ENCODE peak calls at places on chromosomes 16 and 17, in four cellular contexts. X is neural progenitor cell, P is HCT116, T is MM.1S. G is an unnamed sample.

GRCh38 chr16:83633285-83633684 is 174.5 kb upstream of the HSBP1 start:
- DNase-seq in X (no peak), P (no peak), T (no peak), G (no peak)

GRCh38 chr17:58703137-58703846 is 10.9 kb downstream of the RAD51C start:
- DNase-seq in X (no peak), P (no peak), T (no peak), G (no peak)

GRCh38 chr16:83561876-83562275 is 245.9 kb upstream of the HSBP1 start:
- DNase-seq in X (peak), P (no peak), T (no peak), G (no peak)

GRCh38 chr17:55576237-55576998 is 65.2 kb upstream of the SMIM36 start:
- DNase-seq in X (no peak), P (peak), T (no peak), G (no peak)

GRCh38 chr17:65749479-65749878 is 188.0 kb upstream of the AXIN2 start:
- DNase-seq in X (no peak), P (peak), T (no peak), G (no peak)

GRCh38 chr16:68644715-68645493 is at the start of gene CDH3:
- DNase-seq in X (peak), P (peak), T (no peak), G (no peak)

GRCh38 chr17:17796787-17797061 is 40.1 kb downstream of the SREBF1 start:
- DNase-seq in X (no peak), P (no peak), T (no peak), G (no peak)

GRCh38 chr16:56673916-56674315 is 4.3 kb downstream of the MT1H start:
- DNase-seq in X (peak), P (no peak), T (peak), G (peak)

GRCh38 chr17:2151634-2152033 is 96.7 kb downstream of the HIC1 start:
- DNase-seq in X (no peak), P (no peak), T (no peak), G (no peak)

GRCh38 chr17:488993-489757 is 136.6 kb upstream of the RPH3AL start:
- DNase-seq in X (peak), P (peak), T (no peak), G (peak)

GRCh38 chr16:64132686-64133085 is 989.2 kb downstream of the CDH11 start:
- DNase-seq in X (no peak), P (no peak), T (no peak), G (peak)

GRCh38 chr17:79341529-79341780 is 266.8 kb downstream of the ENGASE start:
- DNase-seq in X (no peak), P (no peak), T (no peak), G (no peak)

GRCh38 chr17:74780443-74781238 is 4.5 kb upstream of the NAT9 start:
- DNase-seq in X (peak), P (peak), T (peak), G (peak)

GRCh38 chr16:88817785-88818609 is 6.3 kb upstream of the APRT start:
- DNase-seq in X (no peak), P (no peak), T (no peak), G (no peak)

GRCh38 chr16:85626191-85626951 is 13.2 kb downstream of the GSE1 start:
- DNase-seq in X (peak), P (no peak), T (no peak), G (no peak)

GRCh38 chr17:7854851-7855642 is at the start of gene TMEM88:
- DNase-seq in X (peak), P (no peak), T (no peak), G (no peak)

GRCh38 chr16:72404299-72404698 is 232.3 kb upstream of the PMFBP1 start:
- DNase-seq in X (no peak), P (no peak), T (no peak), G (no peak)

GRCh38 chr17:45855691-45856315 is 11.1 kb downstream of the SPPL2C start:
- DNase-seq in X (no peak), P (no peak), T (no peak), G (no peak)

GRCh38 chr16:1379054-1379862 is 27.5 kb downstream of the GNPTG start:
- DNase-seq in X (peak), P (no peak), T (peak), G (peak)

GRCh38 chr17:72336026-72336803 is 215.4 kb downstream of the SOX9 start:
- DNase-seq in X (peak), P (no peak), T (no peak), G (no peak)

GRCh38 chr16:66261826-66262225 is 104.7 kb upstream of the CDH5 start:
- DNase-seq in X (no peak), P (no peak), T (peak), G (no peak)

GRCh38 chr17:1574697-1575471 is 12.3 kb upstream of the PITPNA start:
- DNase-seq in X (no peak), P (no peak), T (no peak), G (no peak)

GRCh38 chr16:57795431-57795878 is 6.8 kb downstream of the KIFC3 start:
- DNase-seq in X (peak), P (peak), T (peak), G (peak)

GRCh38 chr17:50184611-50185398 is 16.6 kb downstream of the COL1A1 start:
- DNase-seq in X (peak), P (no peak), T (no peak), G (no peak)

GRCh38 chr17:2179615-2180295 is 123.8 kb downstream of the SMG6 start:
- DNase-seq in X (no peak), P (no peak), T (no peak), G (no peak)

GRCh38 chr17:11582217-11582616 is 16.1 kb upstream of the DNAH9 start:
- DNase-seq in X (no peak), P (no peak), T (no peak), G (no peak)

GRCh38 chr17:43568506-43569082 is 22.5 kb upstream of the ETV4 start:
- DNase-seq in X (no peak), P (no peak), T (no peak), G (no peak)

GRCh38 chr16:7340938-7341337 is 8.3 kb downstream of the RBFOX1 start:
- DNase-seq in X (no peak), P (no peak), T (no peak), G (no peak)

GRCh38 chr16:67632415-67633172 is 12.3 kb upstream of the CARMIL2 start:
- DNase-seq in X (no peak), P (no peak), T (no peak), G (no peak)

GRCh38 chr16:26709175-26709574 is 357.6 kb upstream of the C16orf82 start:
- DNase-seq in X (no peak), P (no peak), T (peak), G (peak)

GRCh38 chr17:66165537-66166123 is 26.3 kb downstream of the CEP112 start:
- DNase-seq in X (peak), P (peak), T (peak), G (peak)

GRCh38 chr16:2143874-2144485 is 4.4 kb upstream of the RAB26 start:
- DNase-seq in X (no peak), P (no peak), T (no peak), G (no peak)

GRCh38 chr16:12729448-12729847 is 74.2 kb downstream of the CPPED1 start:
- DNase-seq in X (no peak), P (no peak), T (no peak), G (no peak)

GRCh38 chr16:9047689-9048301 is 43.6 kb upstream of the HAPSTR1 start:
- DNase-seq in X (peak), P (peak), T (peak), G (no peak)

GRCh38 chr16:48121276-48121675 is 34.5 kb downstream of the ABCC12 start:
- DNase-seq in X (no peak), P (no peak), T (no peak), G (no peak)

GRCh38 chr17:19376799-19377198 is 1.5 kb upstream of the MAPK7 start:
- DNase-seq in X (no peak), P (peak), T (peak), G (no peak)

GRCh38 chr17:75681289-75681688 is 14.2 kb downstream of the SAP30BP start:
- DNase-seq in X (no peak), P (no peak), T (no peak), G (no peak)

GRCh38 chr16:88815901-88816589 is 4.3 kb upstream of the APRT start:
- DNase-seq in X (peak), P (no peak), T (peak), G (peak)

GRCh38 chr17:78324391-78325075 is 35.3 kb downstream of the SOCS3 start:
- DNase-seq in X (peak), P (no peak), T (no peak), G (no peak)

GRCh38 chr17:78325076-78325712 is 34.7 kb downstream of the SOCS3 start:
- DNase-seq in X (peak), P (no peak), T (no peak), G (no peak)

GRCh38 chr17:78322858-78323455 is 36.9 kb downstream of the SOCS3 start:
- DNase-seq in X (no peak), P (no peak), T (no peak), G (no peak)

GRCh38 chr17:78322327-78322857 is 37.5 kb downstream of the SOCS3 start:
- DNase-seq in X (no peak), P (no peak), T (no peak), G (no peak)

GRCh38 chr17:78323821-78324390 is 36.0 kb downstream of the SOCS3 start:
- DNase-seq in X (no peak), P (no peak), T (no peak), G (no peak)
- H2AFZ ChIP-seq in X (no peak), P (no peak), T (no peak), G (no peak)

GRCh38 chr17:31130286-31131224 is 35.8 kb downstream of the NF1 start:
- DNase-seq in X (peak), P (no peak), T (no peak), G (no peak)
- TF ChIP-seq EZH2phosphoT487 in X (no peak), P (no peak), T (no peak), G (no peak)

DNA sequence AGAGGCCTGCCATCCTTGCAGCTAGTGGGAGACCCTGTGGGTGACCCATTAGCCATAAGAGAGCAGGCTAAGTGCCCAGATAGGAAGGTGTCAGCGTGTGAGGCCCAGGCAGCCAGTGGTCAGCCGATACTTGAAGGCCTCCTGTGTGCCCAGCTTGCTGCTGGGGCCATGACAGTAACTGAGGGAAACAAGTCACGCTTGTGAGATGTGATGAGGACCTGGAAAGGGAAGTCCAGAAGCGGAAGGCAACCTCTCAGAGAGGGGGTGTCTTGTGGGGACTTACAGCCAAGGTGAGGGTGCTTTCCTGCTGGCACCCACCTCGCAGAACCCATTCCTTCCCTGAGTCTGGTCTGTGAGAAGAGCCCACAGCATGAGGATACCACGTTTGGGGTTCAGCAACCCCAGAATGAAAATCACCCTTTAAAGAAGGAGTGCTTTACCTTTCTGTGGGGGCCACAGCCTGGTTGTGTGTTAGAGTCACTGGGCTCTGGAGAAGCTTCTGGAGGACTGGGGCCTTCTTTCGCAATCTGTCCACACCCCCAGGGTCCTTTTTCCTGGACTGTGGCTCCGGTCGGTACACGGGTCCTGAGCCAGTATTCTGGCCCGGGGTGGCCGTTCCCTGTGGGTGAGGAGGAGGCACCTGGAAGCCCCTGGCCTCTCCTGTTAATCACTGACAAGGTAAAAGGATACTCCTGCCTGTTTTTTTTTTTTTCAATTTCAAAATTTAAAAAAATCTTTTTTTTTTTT is 53.9 kb downstream of the PLCG2 start:
- DNase-seq in X (no peak), P (no peak), T (no peak), G (no peak)
- H3K4me2 ChIP-seq in X (no peak), P (no peak), T (no peak), G (peak)

DNA sequence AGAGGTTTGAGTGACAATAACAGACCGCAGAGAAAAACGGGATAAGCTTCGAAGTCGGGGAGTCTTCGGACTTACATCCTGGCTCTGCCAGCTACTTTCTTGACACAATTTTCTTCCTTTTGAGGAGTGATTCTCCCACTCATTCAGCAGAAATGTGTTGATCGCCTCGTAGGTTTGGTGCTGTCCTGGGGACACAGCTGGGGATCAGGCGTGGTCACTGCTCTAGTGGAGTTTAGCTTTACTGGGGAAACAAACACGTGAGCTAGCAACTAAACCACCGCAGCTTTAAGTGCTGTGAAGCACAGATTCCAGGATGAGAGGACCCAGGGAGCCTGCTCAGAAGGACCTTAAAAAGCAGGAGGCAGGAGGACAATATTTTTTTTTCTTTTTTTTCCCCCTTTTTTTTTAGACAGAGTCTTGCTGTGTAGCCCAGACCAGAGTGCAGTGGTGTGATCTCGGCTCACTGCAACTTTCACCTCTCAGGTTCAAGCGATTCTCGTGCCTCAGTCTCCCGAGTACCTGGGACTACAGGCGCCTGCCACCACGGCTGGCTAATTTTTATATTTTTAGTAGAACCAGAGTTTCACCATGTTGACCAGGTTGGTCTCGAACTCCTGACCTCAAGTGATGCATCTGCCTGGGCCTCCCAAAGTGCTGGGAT is 858 bp downstream of the NUBP1 start:
- DNase-seq in X (no peak), P (no peak), T (peak), G (no peak)
- H2AFZ ChIP-seq in X (peak), P (no peak), T (peak), G (peak)

GRCh38 chr17:42154514-42154883 is 290 bp downstream of the RAB5C start:
- DNase-seq in X (no peak), P (no peak), T (no peak), G (no peak)

GRCh38 chr17:42159796-42160551 is 5.2 kb upstream of the RAB5C start:
- DNase-seq in X (no peak), P (no peak), T (no peak), G (no peak)

GRCh38 chr17:42153919-42154491 is 784 bp downstream of the RAB5C start:
- DNase-seq in X (peak), P (no peak), T (no peak), G (no peak)

DNA sequence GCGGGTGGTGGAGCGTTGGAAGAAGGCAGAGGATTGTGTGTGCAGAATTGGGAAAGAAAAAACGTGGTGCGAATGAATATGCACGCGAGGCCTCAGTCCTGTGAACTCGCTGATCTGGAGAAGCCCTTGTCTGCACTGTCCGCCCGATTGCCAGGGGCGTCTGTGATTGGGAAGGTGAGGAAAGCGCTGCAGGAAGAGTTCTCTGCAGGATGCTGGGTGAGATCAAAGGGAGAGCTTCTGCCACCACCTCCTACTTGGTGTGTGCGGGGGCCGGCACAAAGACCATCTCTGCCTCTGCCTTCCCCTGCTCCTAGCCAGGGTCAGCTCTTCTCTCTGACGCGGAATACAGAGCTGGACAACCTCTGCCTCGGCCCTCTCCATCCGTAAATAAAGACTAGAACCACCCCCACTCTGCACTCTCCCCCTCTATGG is 841 bp upstream of the RAB5C start:
- DNase-seq in X (peak), P (no peak), T (no peak), G (no peak)
- TF ChIP-seq EZH2phosphoT487 in X (no peak), P (no peak), T (no peak), G (no peak)

DNA sequence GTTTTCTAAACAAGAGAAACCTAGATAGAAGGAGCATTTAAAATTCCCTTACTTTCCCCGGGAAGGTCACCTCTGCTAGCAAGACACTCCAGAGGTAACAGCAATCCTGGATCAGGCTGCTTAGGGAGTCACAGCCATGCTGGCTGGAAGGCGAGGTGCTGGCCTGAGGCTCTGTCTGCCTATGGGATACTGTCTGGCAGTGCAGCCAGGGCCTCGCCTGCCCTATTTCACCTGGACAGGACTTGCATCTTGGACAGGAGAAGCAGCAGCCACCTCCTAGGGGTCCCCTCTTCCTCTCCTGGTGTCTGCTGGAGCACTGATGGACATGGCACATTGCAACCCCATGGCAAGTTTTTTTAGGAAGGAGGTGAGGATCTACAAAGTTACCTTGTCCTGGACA is 15.1 kb downstream of the FA2H start:
- DNase-seq in X (no peak), P (no peak), T (no peak), G (no peak)
- H3K4me2 ChIP-seq in X (no peak), P (no peak), T (no peak), G (no peak)

G was measured in OCI-LY7.